ENCODE peak calls at places on chromosome 12, in four cellular contexts. One of them, this sample, is unnamed.

GRCh38 chr12:89179983-89180382 is 172.3 kb downstream of the DUSP6 start:
- DNase-seq in left ventricle myocardium inferior: no peak
- DNase-seq in tibial nerve: no peak
- DNase-seq in RPMI7951: peak
- DNase-seq in this sample: no peak

GRCh38 chr12:112382866-112383265 is 635 bp upstream of the HECTD4 start:
- DNase-seq in left ventricle myocardium inferior: no peak
- DNase-seq in tibial nerve: no peak
- DNase-seq in RPMI7951: no peak
- DNase-seq in this sample: no peak

GRCh38 chr12:57585156-57585555 is 5.8 kb upstream of the PIP4K2C start:
- DNase-seq in tibial nerve: no peak
- DNase-seq in RPMI7951: no peak
- DNase-seq in left ventricle myocardium inferior: no peak
- DNase-seq in this sample: no peak

GRCh38 chr12:52060498-52061177 is 9.1 kb upstream of the ATG101 start:
- DNase-seq in RPMI7951: no peak
- DNase-seq in tibial nerve: no peak
- DNase-seq in left ventricle myocardium inferior: no peak
- DNase-seq in this sample: no peak

GRCh38 chr12:51028126-51028810 is 2.1 kb upstream of the SLC11A2 start:
- DNase-seq in left ventricle myocardium inferior: no peak
- DNase-seq in tibial nerve: no peak
- DNase-seq in RPMI7951: peak
- DNase-seq in this sample: peak

GRCh38 chr12:2013527-2014223 is 9.4 kb upstream of the DCP1B start:
- DNase-seq in left ventricle myocardium inferior: peak
- DNase-seq in RPMI7951: no peak
- DNase-seq in tibial nerve: no peak
- DNase-seq in this sample: no peak

GRCh38 chr12:124341645-124342069 is 46.8 kb downstream of the RFLNA start:
- DNase-seq in RPMI7951: no peak
- DNase-seq in left ventricle myocardium inferior: no peak
- DNase-seq in tibial nerve: no peak
- DNase-seq in this sample: no peak

GRCh38 chr12:56629459-56630179 is 507 bp downstream of the BAZ2A start:
- DNase-seq in tibial nerve: no peak
- DNase-seq in left ventricle myocardium inferior: peak
- DNase-seq in RPMI7951: peak
- DNase-seq in this sample: peak

GRCh38 chr12:93015970-93016751 is 87.1 kb upstream of the EEA1 start:
- DNase-seq in RPMI7951: no peak
- DNase-seq in tibial nerve: no peak
- DNase-seq in left ventricle myocardium inferior: no peak
- DNase-seq in this sample: no peak

GRCh38 chr12:121748571-121749265 is 36.2 kb downstream of the TMEM120B start:
- DNase-seq in RPMI7951: peak
- DNase-seq in tibial nerve: no peak
- DNase-seq in left ventricle myocardium inferior: no peak
- DNase-seq in this sample: no peak

GRCh38 chr12:50685641-50686040 is 78.3 kb upstream of the ATF1 start:
- DNase-seq in tibial nerve: no peak
- DNase-seq in RPMI7951: no peak
- DNase-seq in left ventricle myocardium inferior: no peak
- DNase-seq in this sample: no peak

GRCh38 chr12:49720214-49720613 is 13.0 kb upstream of the FMNL3 start:
- DNase-seq in tibial nerve: no peak
- DNase-seq in left ventricle myocardium inferior: no peak
- DNase-seq in RPMI7951: no peak
- DNase-seq in this sample: no peak

GRCh38 chr12:65306603-65307501 is 28.4 kb downstream of the MSRB3 start:
- DNase-seq in left ventricle myocardium inferior: peak
- DNase-seq in RPMI7951: peak
- DNase-seq in tibial nerve: no peak
- DNase-seq in this sample: peak

GRCh38 chr12:105992849-105993740 is 145.7 kb downstream of the NUAK1 start:
- DNase-seq in tibial nerve: no peak
- DNase-seq in left ventricle myocardium inferior: no peak
- DNase-seq in RPMI7951: peak
- DNase-seq in this sample: no peak

GRCh38 chr12:109613611-109614455 is 40.2 kb downstream of the MVK start:
- DNase-seq in RPMI7951: no peak
- DNase-seq in tibial nerve: no peak
- DNase-seq in left ventricle myocardium inferior: no peak
- DNase-seq in this sample: no peak

GRCh38 chr12:120161852-120162251 is 32.7 kb downstream of the GCN1 start:
- DNase-seq in tibial nerve: no peak
- DNase-seq in left ventricle myocardium inferior: no peak
- DNase-seq in RPMI7951: no peak
- DNase-seq in this sample: no peak

GRCh38 chr12:32134144-32134888 is 27.7 kb downstream of the BICD1 start:
- DNase-seq in RPMI7951: peak
- DNase-seq in tibial nerve: no peak
- DNase-seq in left ventricle myocardium inferior: no peak
- DNase-seq in this sample: peak

GRCh38 chr12:57429473-57430116 is 1.2 kb downstream of the R3HDM2 start:
- DNase-seq in left ventricle myocardium inferior: no peak
- DNase-seq in tibial nerve: no peak
- DNase-seq in RPMI7951: peak
- DNase-seq in this sample: no peak

GRCh38 chr12:124500232-124501079 is 67.0 kb downstream of the NCOR2 start:
- DNase-seq in RPMI7951: no peak
- DNase-seq in tibial nerve: no peak
- DNase-seq in left ventricle myocardium inferior: no peak
- DNase-seq in this sample: no peak

GRCh38 chr12:121190523-121191031 is 19.4 kb upstream of the P2RX4 start:
- DNase-seq in tibial nerve: no peak
- DNase-seq in left ventricle myocardium inferior: no peak
- DNase-seq in RPMI7951: peak
- DNase-seq in this sample: no peak

GRCh38 chr12:45388545-45388944 is 172.7 kb downstream of the ANO6 start:
- DNase-seq in left ventricle myocardium inferior: no peak
- DNase-seq in RPMI7951: peak
- DNase-seq in tibial nerve: no peak
- DNase-seq in this sample: no peak

GRCh38 chr12:71746983-71747611 is 7.6 kb upstream of the RAB21 start:
- DNase-seq in left ventricle myocardium inferior: no peak
- DNase-seq in RPMI7951: peak
- DNase-seq in tibial nerve: no peak
- DNase-seq in this sample: peak

GRCh38 chr12:80186727-80187217 is 87.4 kb downstream of the OTOGL start:
- DNase-seq in tibial nerve: peak
- DNase-seq in left ventricle myocardium inferior: no peak
- DNase-seq in RPMI7951: peak
- DNase-seq in this sample: peak

GRCh38 chr12:1007276-1007675 is 16.3 kb downstream of the ERC1 start:
- DNase-seq in left ventricle myocardium inferior: no peak
- DNase-seq in tibial nerve: no peak
- DNase-seq in RPMI7951: no peak
- DNase-seq in this sample: no peak

GRCh38 chr12:46711756-46712155 is 114.0 kb downstream of the SLC38A4 start:
- DNase-seq in left ventricle myocardium inferior: no peak
- DNase-seq in RPMI7951: no peak
- DNase-seq in tibial nerve: no peak
- DNase-seq in this sample: no peak

GRCh38 chr12:5428332-5429221 is 3.3 kb upstream of the NTF3 start:
- DNase-seq in RPMI7951: peak
- DNase-seq in left ventricle myocardium inferior: no peak
- DNase-seq in tibial nerve: no peak
- DNase-seq in this sample: no peak

GRCh38 chr12:14691560-14691959 is 4.8 kb downstream of the GUCY2C start:
- DNase-seq in RPMI7951: peak
- DNase-seq in tibial nerve: peak
- DNase-seq in left ventricle myocardium inferior: peak
- DNase-seq in this sample: no peak

GRCh38 chr12:68180792-68181744 is 21.5 kb upstream of the IFNG start:
- DNase-seq in RPMI7951: peak
- DNase-seq in left ventricle myocardium inferior: no peak
- DNase-seq in tibial nerve: no peak
- DNase-seq in this sample: no peak

GRCh38 chr12:1552978-1553471 is 41.4 kb downstream of the FBXL14 start:
- DNase-seq in left ventricle myocardium inferior: no peak
- DNase-seq in tibial nerve: no peak
- DNase-seq in RPMI7951: peak
- DNase-seq in this sample: no peak

GRCh38 chr12:87323369-87323768 is 705.8 kb downstream of the C12orf50 start:
- DNase-seq in left ventricle myocardium inferior: no peak
- DNase-seq in RPMI7951: no peak
- DNase-seq in tibial nerve: no peak
- DNase-seq in this sample: no peak